ENCODE peak calls at places on chromosomes 12 and 14, in five cellular contexts. G is AG10803, M is prostate gland, C is SK-N-SH, S is cardiac fibroblast. L is an unnamed sample.

GRCh38 chr12:32615441-32615840 is 63.7 kb upstream of the DNM1L start:
- DNase-seq in G (no peak), M (no peak), C (no peak), S (no peak), L (no peak)

GRCh38 chr12:113049976-113050742 is 6.4 kb upstream of the DTX1 start:
- DNase-seq in G (no peak), M (no peak), C (peak), S (peak), L (no peak)

GRCh38 chr12:108040968-108041367 is 88.1 kb upstream of the WSCD2 start:
- DNase-seq in G (no peak), M (no peak), C (no peak), S (no peak), L (no peak)

GRCh38 chr12:127690161-127690560 is 576.8 kb upstream of the TMEM132C start:
- DNase-seq in G (no peak), M (no peak), C (no peak), S (no peak), L (no peak)

GRCh38 chr12:56261503-56262230 is 3.5 kb upstream of the ANKRD52 start:
- DNase-seq in G (peak), M (no peak), C (no peak), S (peak), L (peak)

GRCh38 chr12:50614167-50614762 is 109.5 kb downstream of the DIP2B start:
- DNase-seq in G (peak), M (no peak), C (no peak), S (peak), L (no peak)

GRCh38 chr14:27506272-27506671 is 908.4 kb upstream of the NOVA1 start:
- DNase-seq in G (no peak), M (no peak), C (no peak), S (no peak), L (no peak)

GRCh38 chr14:85607571-85608219 is 77.8 kb downstream of the FLRT2 start:
- DNase-seq in G (peak), M (no peak), C (no peak), S (peak), L (peak)

GRCh38 chr12:1880876-1881275 is 37.6 kb downstream of the CACNA2D4 start:
- DNase-seq in G (no peak), M (no peak), C (peak), S (no peak), L (no peak)

GRCh38 chr12:85680881-85681280 is 155.3 kb downstream of the RASSF9 start:
- DNase-seq in G (no peak), M (no peak), C (no peak), S (no peak), L (no peak)

GRCh38 chr12:82225871-82226270 is 132.3 kb downstream of the CCDC59 start:
- DNase-seq in G (peak), M (no peak), C (no peak), S (no peak), L (no peak)

GRCh38 chr12:49823951-49824350 is 4.3 kb downstream of the NCKAP5L start:
- DNase-seq in G (no peak), M (no peak), C (no peak), S (no peak), L (no peak)

GRCh38 chr12:11897923-11898322 is 172.8 kb upstream of the BCL2L14 start:
- DNase-seq in G (no peak), M (no peak), C (no peak), S (no peak), L (no peak)

GRCh38 chr12:48263617-48264016 is 60.5 kb upstream of the OR10AD1 start:
- DNase-seq in G (no peak), M (no peak), C (no peak), S (no peak), L (no peak)

GRCh38 chr14:64465856-64466554 is 706 bp downstream of the AKAP5 start:
- DNase-seq in G (peak), M (no peak), C (peak), S (peak), L (peak)

GRCh38 chr14:95918466-95918865 is 41.8 kb downstream of the TUNAR start:
- DNase-seq in G (no peak), M (no peak), C (no peak), S (no peak), L (no peak)

GRCh38 chr14:32648434-32648833 is 290.2 kb upstream of the NPAS3 start:
- DNase-seq in G (peak), M (peak), C (no peak), S (peak), L (peak)

GRCh38 chr12:57840701-57841100 is 5.8 kb downstream of the CTDSP2 start:
- DNase-seq in G (no peak), M (no peak), C (peak), S (peak), L (peak)

GRCh38 chr12:108685469-108686247 is 45.7 kb downstream of the CORO1C start:
- DNase-seq in G (no peak), M (no peak), C (no peak), S (no peak), L (no peak)

GRCh38 chr14:68981539-68981976 is 2.5 kb upstream of the ACTN1 start:
- DNase-seq in G (peak), M (no peak), C (no peak), S (peak), L (peak)

GRCh38 chr14:32298346-32298745 is 30.8 kb upstream of the AKAP6 start:
- DNase-seq in G (peak), M (no peak), C (no peak), S (no peak), L (no peak)

GRCh38 chr12:59927041-59927440 is 331.2 kb downstream of the SLC16A7 start:
- DNase-seq in G (peak), M (no peak), C (no peak), S (no peak), L (peak)

GRCh38 chr14:47277703-47278102 is 397.7 kb downstream of the MDGA2 start:
- DNase-seq in G (no peak), M (no peak), C (no peak), S (peak), L (no peak)

GRCh38 chr12:112906712-112907414 is at the start of gene OAS1:
- DNase-seq in G (peak), M (peak), C (peak), S (peak), L (peak)

GRCh38 chr12:23204933-23205778 is 580.2 kb downstream of the ETNK1 start:
- DNase-seq in G (peak), M (no peak), C (peak), S (peak), L (peak)

GRCh38 chr12:29510591-29511174 is 13.2 kb upstream of the OVCH1 start:
- DNase-seq in G (no peak), M (no peak), C (no peak), S (no peak), L (no peak)
- TF ChIP-seq CTCF in G (no peak), M (no peak), C (no peak), S (no peak), L (no peak)

GRCh38 chr12:123891011-123891410 is 81.6 kb downstream of the CCDC92 start:
- DNase-seq in G (no peak), M (no peak), C (no peak), S (no peak), L (no peak)

GRCh38 chr12:123886931-123887582 is 85.6 kb downstream of the CCDC92 start:
- DNase-seq in G (no peak), M (no peak), C (no peak), S (no peak), L (no peak)

GRCh38 chr12:123889848-123890535 is 82.6 kb downstream of the CCDC92 start:
- DNase-seq in G (no peak), M (no peak), C (no peak), S (no peak), L (no peak)

GRCh38 chr12:123890536-123890902 is 82.1 kb downstream of the CCDC92 start:
- DNase-seq in G (no peak), M (no peak), C (no peak), S (no peak), L (no peak)

GRCh38 chr12:123889000-123889399 is 83.6 kb downstream of the CCDC92 start:
- DNase-seq in G (no peak), M (no peak), C (no peak), S (no peak), L (no peak)
- H3K4me3 ChIP-seq in G (no peak), M (no peak), C (no peak), S (no peak), L (no peak)

DNA sequence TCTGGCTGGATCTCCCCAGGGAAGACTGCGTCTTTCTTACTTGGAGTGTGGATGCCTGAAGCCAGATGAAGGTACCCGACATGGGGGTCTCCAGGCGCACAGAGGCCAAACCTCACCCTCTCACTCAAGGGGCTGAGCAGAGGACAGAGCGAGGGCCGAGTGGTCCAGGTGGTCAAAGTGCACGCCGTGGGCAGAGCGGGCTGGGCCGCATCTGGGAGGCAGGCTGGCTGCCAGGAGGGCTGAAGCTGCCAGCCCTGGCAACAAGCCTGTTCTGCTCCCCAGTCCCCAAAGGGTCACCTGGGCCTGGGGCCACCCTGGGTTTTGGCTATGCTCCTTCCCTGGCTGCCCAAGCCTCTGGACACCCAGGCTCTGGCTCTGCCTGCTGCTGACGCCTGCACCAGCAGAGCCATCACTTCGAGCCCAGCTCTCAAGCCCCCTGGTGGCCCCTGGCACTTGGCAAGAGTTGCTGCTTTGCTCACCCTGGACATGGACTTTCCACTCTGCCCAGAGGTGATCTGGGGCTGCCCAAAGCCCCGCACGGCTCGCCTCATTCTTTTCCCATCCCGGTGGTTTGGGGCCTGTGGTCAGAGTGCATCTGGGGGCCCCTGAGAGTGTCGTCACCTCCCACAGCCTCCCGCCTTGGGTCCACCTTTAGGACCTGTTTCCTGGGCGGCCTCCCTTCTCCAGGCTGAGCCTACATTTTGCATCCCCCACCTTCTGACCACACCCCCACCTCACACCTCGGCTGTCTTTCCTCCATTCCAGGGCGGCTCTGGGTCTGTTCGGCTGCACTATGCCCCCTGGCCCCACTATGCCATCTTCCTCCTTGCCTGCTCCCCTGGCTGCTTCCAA is 2.8 kb downstream of the ADSS1 start:
- DNase-seq in G (no peak), M (no peak), C (no peak), S (no peak), L (no peak)
- TF ChIP-seq CTCF in G (no peak), M (no peak), C (peak), S (no peak), L (no peak)

GRCh38 chr14:104086661-104087461 is 1.4 kb downstream of the ASPG start:
- DNase-seq in G (no peak), M (no peak), C (peak), S (no peak), L (no peak)
- H3K4me3 ChIP-seq in G (no peak), M (no peak), C (no peak), S (no peak), L (no peak)

GRCh38 chr12:131235871-131236271 is 282.2 kb downstream of the ADGRD1 start:
- DNase-seq in G (no peak), M (no peak), C (no peak), S (no peak), L (no peak)

GRCh38 chr12:131233737-131234474 is 280.2 kb downstream of the ADGRD1 start:
- DNase-seq in G (no peak), M (no peak), C (no peak), S (no peak), L (no peak)

GRCh38 chr12:131229426-131230339 is 276.0 kb downstream of the ADGRD1 start:
- DNase-seq in G (no peak), M (no peak), C (peak), S (no peak), L (no peak)

GRCh38 chr12:131230340-131231099 is 276.8 kb downstream of the ADGRD1 start:
- DNase-seq in G (no peak), M (no peak), C (peak), S (no peak), L (no peak)

DNA sequence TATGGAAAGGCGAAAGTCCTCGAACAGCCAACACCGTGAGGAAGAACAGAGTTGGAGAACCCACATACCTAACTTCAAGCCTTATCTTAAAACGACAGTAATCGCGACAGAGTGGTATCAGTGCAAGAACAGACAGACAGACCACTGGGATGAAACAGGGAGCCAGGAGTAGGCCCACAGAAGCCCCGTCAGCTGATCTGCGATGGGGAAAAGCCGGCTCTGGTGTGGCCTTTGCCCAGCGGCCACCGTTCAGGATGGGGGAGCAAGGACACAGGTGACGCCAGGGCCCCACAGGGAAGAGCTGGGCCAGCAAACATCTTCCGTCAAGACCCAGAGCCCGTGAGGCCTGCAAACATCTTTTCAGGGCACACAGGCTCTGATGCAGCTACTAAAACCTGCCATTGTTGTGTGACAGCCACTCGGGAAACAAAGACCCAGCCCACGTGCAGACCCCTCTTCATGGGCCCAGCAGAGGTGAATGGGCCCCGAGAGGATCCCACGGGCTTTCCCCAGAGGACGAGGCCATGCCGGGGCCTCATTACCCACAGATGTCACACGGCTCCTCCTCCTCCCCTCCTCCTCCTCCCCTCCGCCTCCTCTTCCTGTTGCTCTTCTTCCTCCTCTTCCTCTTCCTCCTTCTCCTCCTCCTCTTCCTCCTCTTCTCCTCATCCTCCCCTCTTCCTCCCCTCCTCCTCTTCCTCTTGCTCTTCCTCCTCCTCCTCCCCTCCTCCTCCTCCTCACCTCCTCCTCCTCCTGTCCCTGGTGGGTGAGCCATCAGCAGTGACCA is 277.7 kb downstream of the ADGRD1 start:
- DNase-seq in G (no peak), M (no peak), C (no peak), S (no peak), L (no peak)
- TF ChIP-seq CTCF in G (no peak), M (no peak), C (no peak), S (no peak), L (no peak)

GRCh38 chr14:61345144-61345482 is 23.7 kb downstream of the PRKCH start:
- DNase-seq in G (no peak), M (no peak), C (no peak), S (no peak), L (no peak)

GRCh38 chr14:61346221-61346620 is 24.8 kb downstream of the PRKCH start:
- DNase-seq in G (no peak), M (peak), C (no peak), S (no peak), L (no peak)

GRCh38 chr14:61343471-61343870 is 22.1 kb downstream of the PRKCH start:
- DNase-seq in G (no peak), M (no peak), C (no peak), S (peak), L (peak)

GRCh38 chr14:61343991-61344405 is 22.6 kb downstream of the PRKCH start:
- DNase-seq in G (no peak), M (no peak), C (no peak), S (no peak), L (no peak)

GRCh38 chr14:61344437-61345143 is 23.2 kb downstream of the PRKCH start:
- DNase-seq in G (no peak), M (no peak), C (no peak), S (no peak), L (no peak)
- H3K4me3 ChIP-seq in G (no peak), M (no peak), C (no peak), S (no peak), L (no peak)

L was measured in foreskin fibroblast.